ENCODE peak calls at places on chromosomes 12 and 14, in five cellular contexts. One of them, this sample, is unnamed.
A peak's percentile ranks its signal among the peaks of the same experiment; 100 is the strongest.

GRCh38 chr12:120866143-120866542 is 38.0 kb downstream of the SPPL3 start:
- DNase-seq in omental fat pad: no peak
- DNase-seq in T-helper 2 cell: no peak
- DNase-seq in amniotic stem cell: no peak
- DNase-seq in A172: no peak
- DNase-seq in this sample: no peak

GRCh38 chr14:50417853-50418252 is 21.2 kb upstream of the CDKL1 start:
- DNase-seq in T-helper 2 cell: no peak
- DNase-seq in amniotic stem cell: no peak
- DNase-seq in omental fat pad: no peak
- DNase-seq in A172: no peak
- DNase-seq in this sample: no peak

GRCh38 chr12:103542078-103542477 is 45.0 kb upstream of the STAB2 start:
- DNase-seq in T-helper 2 cell: no peak
- DNase-seq in omental fat pad: no peak
- DNase-seq in A172: no peak
- DNase-seq in amniotic stem cell: no peak
- DNase-seq in this sample: no peak

GRCh38 chr12:68880660-68881325 is 52.2 kb downstream of the CPM start:
- DNase-seq in A172: no peak
- DNase-seq in amniotic stem cell: no peak
- DNase-seq in omental fat pad: no peak
- DNase-seq in T-helper 2 cell: no peak
- DNase-seq in this sample: no peak

GRCh38 chr12:4539167-4539870 is 629 bp downstream of the RAD51AP1 start:
- DNase-seq in A172: no peak
- DNase-seq in omental fat pad: no peak
- DNase-seq in amniotic stem cell: no peak
- DNase-seq in T-helper 2 cell: no peak
- DNase-seq in this sample: no peak

GRCh38 chr12:57909611-57910010 is 31.8 kb upstream of the ATP23 start:
- DNase-seq in T-helper 2 cell: no peak
- DNase-seq in omental fat pad: no peak
- DNase-seq in A172: no peak
- DNase-seq in amniotic stem cell: no peak
- DNase-seq in this sample: no peak

GRCh38 chr14:77270361-77271112 is 469 bp downstream of the NGB start:
- DNase-seq in A172: no peak
- DNase-seq in omental fat pad: no peak
- DNase-seq in T-helper 2 cell: no peak
- DNase-seq in amniotic stem cell: no peak
- DNase-seq in this sample: no peak

GRCh38 chr12:4506870-4507269 is 31.8 kb upstream of the RAD51AP1 start:
- DNase-seq in A172: peak; percentile 37
- DNase-seq in T-helper 2 cell: no peak
- DNase-seq in amniotic stem cell: no peak
- DNase-seq in omental fat pad: no peak
- DNase-seq in this sample: no peak

GRCh38 chr12:52036587-52037171 is 14.6 kb upstream of the NR4A1 start:
- DNase-seq in T-helper 2 cell: peak; percentile 87
- DNase-seq in omental fat pad: peak; percentile 66
- DNase-seq in amniotic stem cell: peak; percentile 73
- DNase-seq in A172: peak; percentile 55
- DNase-seq in this sample: peak; percentile 86

GRCh38 chr12:2646341-2646740 is 148.4 kb upstream of the FKBP4 start:
- DNase-seq in T-helper 2 cell: no peak
- DNase-seq in A172: no peak
- DNase-seq in omental fat pad: no peak
- DNase-seq in amniotic stem cell: no peak
- DNase-seq in this sample: no peak

GRCh38 chr12:120737557-120738251 is 12.1 kb downstream of the ACADS start:
- DNase-seq in T-helper 2 cell: no peak
- DNase-seq in omental fat pad: no peak
- DNase-seq in A172: no peak
- DNase-seq in amniotic stem cell: no peak
- DNase-seq in this sample: no peak

GRCh38 chr14:81805785-81806184 is 272.1 kb upstream of the SEL1L start:
- DNase-seq in omental fat pad: no peak
- DNase-seq in amniotic stem cell: no peak
- DNase-seq in A172: no peak
- DNase-seq in T-helper 2 cell: no peak
- DNase-seq in this sample: no peak

GRCh38 chr14:104562606-104563005 is 17.0 kb upstream of the C14orf180 start:
- DNase-seq in omental fat pad: no peak
- DNase-seq in amniotic stem cell: no peak
- DNase-seq in A172: no peak
- DNase-seq in T-helper 2 cell: no peak
- DNase-seq in this sample: no peak

GRCh38 chr12:54549774-54550451 is 512 bp downstream of the PDE1B start:
- DNase-seq in T-helper 2 cell: no peak
- DNase-seq in A172: no peak
- DNase-seq in omental fat pad: no peak
- DNase-seq in amniotic stem cell: no peak
- DNase-seq in this sample: no peak

GRCh38 chr14:78933948-78934524 is 763.9 kb downstream of the NRXN3 start:
- DNase-seq in amniotic stem cell: no peak
- DNase-seq in omental fat pad: no peak
- DNase-seq in T-helper 2 cell: no peak
- DNase-seq in A172: no peak
- DNase-seq in this sample: no peak

GRCh38 chr14:95361373-95362179 is 41.9 kb upstream of the CLMN start:
- DNase-seq in omental fat pad: no peak
- DNase-seq in A172: no peak
- DNase-seq in T-helper 2 cell: peak; percentile 6
- DNase-seq in amniotic stem cell: no peak
- DNase-seq in this sample: peak; percentile 4

GRCh38 chr14:91211017-91211416 is 33.5 kb downstream of the GPR68 start:
- DNase-seq in omental fat pad: no peak
- DNase-seq in amniotic stem cell: no peak
- DNase-seq in T-helper 2 cell: no peak
- DNase-seq in A172: no peak
- DNase-seq in this sample: no peak

GRCh38 chr12:124856842-124857178 is 6.9 kb downstream of the SCARB1 start:
- DNase-seq in amniotic stem cell: no peak
- DNase-seq in A172: no peak
- DNase-seq in T-helper 2 cell: no peak
- DNase-seq in omental fat pad: no peak
- DNase-seq in this sample: no peak

GRCh38 chr12:52524898-52525591 is 4.9 kb upstream of the KRT5 start:
- DNase-seq in omental fat pad: no peak
- DNase-seq in amniotic stem cell: no peak
- DNase-seq in T-helper 2 cell: no peak
- DNase-seq in A172: peak; percentile 27
- DNase-seq in this sample: no peak

GRCh38 chr14:95415993-95416392 is 96.3 kb upstream of the CLMN start:
- DNase-seq in omental fat pad: no peak
- DNase-seq in amniotic stem cell: no peak
- DNase-seq in A172: no peak
- DNase-seq in T-helper 2 cell: no peak
- DNase-seq in this sample: no peak

GRCh38 chr14:100010679-100011078 is 54.5 kb upstream of the EVL start:
- DNase-seq in T-helper 2 cell: no peak
- DNase-seq in omental fat pad: no peak
- DNase-seq in A172: no peak
- DNase-seq in amniotic stem cell: no peak
- DNase-seq in this sample: no peak

GRCh38 chr12:25592725-25593495 is 39.8 kb upstream of the LMNTD1 start:
- DNase-seq in A172: no peak
- DNase-seq in omental fat pad: no peak
- DNase-seq in T-helper 2 cell: no peak
- DNase-seq in amniotic stem cell: no peak
- DNase-seq in this sample: no peak

GRCh38 chr12:22215467-22216253 is 118.8 kb downstream of the ST8SIA1 start:
- DNase-seq in omental fat pad: no peak
- DNase-seq in A172: no peak
- DNase-seq in T-helper 2 cell: no peak
- DNase-seq in amniotic stem cell: no peak
- DNase-seq in this sample: no peak

GRCh38 chr12:15520083-15520482 is 197.8 kb downstream of the PTPRO start:
- DNase-seq in amniotic stem cell: no peak
- DNase-seq in T-helper 2 cell: no peak
- DNase-seq in A172: no peak
- DNase-seq in omental fat pad: no peak
- DNase-seq in this sample: no peak

GRCh38 chr12:58889557-58889956 is 30.7 kb downstream of the LRIG3 start:
- DNase-seq in T-helper 2 cell: no peak
- DNase-seq in amniotic stem cell: no peak
- DNase-seq in omental fat pad: no peak
- DNase-seq in A172: no peak
- DNase-seq in this sample: no peak

GRCh38 chr12:93990832-93991748 is 157.3 kb upstream of the PLXNC1 start:
- DNase-seq in A172: no peak
- DNase-seq in T-helper 2 cell: no peak
- DNase-seq in amniotic stem cell: no peak
- DNase-seq in omental fat pad: no peak
- DNase-seq in this sample: no peak

GRCh38 chr14:51554339-51554920 is 97.3 kb upstream of the FRMD6 start:
- DNase-seq in T-helper 2 cell: no peak
- DNase-seq in amniotic stem cell: peak; percentile 15
- DNase-seq in omental fat pad: no peak
- DNase-seq in A172: peak; percentile 89
- DNase-seq in this sample: no peak

GRCh38 chr14:75246546-75247285 is 31.9 kb upstream of the FOS start:
- DNase-seq in A172: no peak
- DNase-seq in T-helper 2 cell: no peak
- DNase-seq in omental fat pad: no peak
- DNase-seq in amniotic stem cell: no peak
- DNase-seq in this sample: no peak

GRCh38 chr12:22276846-22277245 is 57.7 kb downstream of the ST8SIA1 start:
- DNase-seq in T-helper 2 cell: no peak
- DNase-seq in A172: no peak
- DNase-seq in amniotic stem cell: no peak
- DNase-seq in omental fat pad: no peak
- DNase-seq in this sample: no peak

GRCh38 chr12:114447799-114448617 is 42.1 kb upstream of the TBX5 start:
- DNase-seq in T-helper 2 cell: no peak
- DNase-seq in amniotic stem cell: no peak
- DNase-seq in A172: no peak
- DNase-seq in omental fat pad: no peak
- DNase-seq in this sample: no peak

GRCh38 chr14:77376380-77376770 is 519 bp downstream of the TMED8 start:
- DNase-seq in T-helper 2 cell: peak; percentile 12
- DNase-seq in omental fat pad: no peak
- DNase-seq in amniotic stem cell: no peak
- DNase-seq in A172: peak; percentile 0
- DNase-seq in this sample: peak; percentile 9

GRCh38 chr12:25459541-25459951 is 93.5 kb downstream of the LMNTD1 start:
- DNase-seq in A172: no peak
- DNase-seq in amniotic stem cell: no peak
- DNase-seq in omental fat pad: no peak
- DNase-seq in T-helper 2 cell: no peak
- DNase-seq in this sample: no peak

GRCh38 chr12:98227162-98227561 is 288.2 kb upstream of the TMPO start:
- DNase-seq in omental fat pad: no peak
- DNase-seq in amniotic stem cell: no peak
- DNase-seq in A172: peak; percentile 3
- DNase-seq in T-helper 2 cell: no peak
- DNase-seq in this sample: no peak